ENCODE peak calls at places on chromosomes 4 and X, in six cellular contexts. One of them, this sample, is unnamed.

GRCh38 chr4:105709081-105709450 is 482 bp downstream of the GSTCD start:
- DNase-seq in upper lobe of left lung: no peak
- DNase-seq in endothelial cell of umbilical vein: peak
- DNase-seq in stomach: no peak
- DNase-seq in A549: peak
- DNase-seq in GM13976: peak
- DNase-seq in this sample: no peak

GRCh38 chr4:20445933-20446723 is 194.4 kb downstream of the SLIT2 start:
- DNase-seq in upper lobe of left lung: no peak
- DNase-seq in endothelial cell of umbilical vein: no peak
- DNase-seq in stomach: no peak
- DNase-seq in A549: no peak
- DNase-seq in GM13976: no peak
- DNase-seq in this sample: no peak

GRCh38 chr4:139247241-139247640 is 32.8 kb downstream of the MGARP start:
- DNase-seq in upper lobe of left lung: no peak
- DNase-seq in endothelial cell of umbilical vein: no peak
- DNase-seq in stomach: no peak
- DNase-seq in A549: no peak
- DNase-seq in GM13976: no peak
- DNase-seq in this sample: peak

GRCh38 chr4:111957131-111957530 is 188.1 kb upstream of the FAM241A start:
- DNase-seq in upper lobe of left lung: no peak
- DNase-seq in endothelial cell of umbilical vein: no peak
- DNase-seq in stomach: no peak
- DNase-seq in A549: no peak
- DNase-seq in GM13976: no peak
- DNase-seq in this sample: no peak

GRCh38 chrX:30278365-30278764 is 30.8 kb downstream of the NR0B1 start:
- DNase-seq in upper lobe of left lung: no peak
- DNase-seq in endothelial cell of umbilical vein: no peak
- DNase-seq in stomach: no peak
- DNase-seq in A549: no peak
- DNase-seq in GM13976: no peak
- DNase-seq in this sample: peak

GRCh38 chr4:159455675-159456235 is 352.9 kb downstream of the RAPGEF2 start:
- DNase-seq in upper lobe of left lung: no peak
- DNase-seq in endothelial cell of umbilical vein: peak
- DNase-seq in stomach: no peak
- DNase-seq in A549: peak
- DNase-seq in GM13976: peak
- DNase-seq in this sample: peak

GRCh38 chr4:175066923-175067627 is 148.9 kb downstream of the ADAM29 start:
- DNase-seq in upper lobe of left lung: no peak
- DNase-seq in endothelial cell of umbilical vein: no peak
- DNase-seq in stomach: no peak
- DNase-seq in A549: no peak
- DNase-seq in GM13976: no peak
- DNase-seq in this sample: no peak

GRCh38 chrX:16577483-16578029 is 72.4 kb upstream of the S100G start:
- DNase-seq in upper lobe of left lung: no peak
- DNase-seq in endothelial cell of umbilical vein: no peak
- DNase-seq in stomach: no peak
- DNase-seq in A549: no peak
- DNase-seq in GM13976: no peak
- DNase-seq in this sample: no peak

GRCh38 chrX:136528645-136529315 is 3.2 kb upstream of the VGLL1 start:
- DNase-seq in upper lobe of left lung: no peak
- DNase-seq in endothelial cell of umbilical vein: no peak
- DNase-seq in stomach: no peak
- DNase-seq in A549: no peak
- DNase-seq in GM13976: no peak
- DNase-seq in this sample: no peak

GRCh38 chr4:113781439-113782040 is 20.0 kb upstream of the CAMK2D start:
- DNase-seq in upper lobe of left lung: no peak
- DNase-seq in endothelial cell of umbilical vein: peak
- DNase-seq in stomach: no peak
- DNase-seq in A549: peak
- DNase-seq in GM13976: peak
- DNase-seq in this sample: no peak

GRCh38 chr4:91448668-91449330 is 855.0 kb upstream of the GRID2 start:
- DNase-seq in upper lobe of left lung: no peak
- DNase-seq in endothelial cell of umbilical vein: no peak
- DNase-seq in stomach: no peak
- DNase-seq in A549: no peak
- DNase-seq in GM13976: no peak
- DNase-seq in this sample: peak

GRCh38 chr4:81135501-81135900 is 79.5 kb downstream of the PRKG2 start:
- DNase-seq in upper lobe of left lung: no peak
- DNase-seq in endothelial cell of umbilical vein: no peak
- DNase-seq in stomach: no peak
- DNase-seq in A549: no peak
- DNase-seq in GM13976: no peak
- DNase-seq in this sample: no peak

GRCh38 chr4:76301068-76301774 is 5.3 kb upstream of the STBD1 start:
- DNase-seq in upper lobe of left lung: no peak
- DNase-seq in endothelial cell of umbilical vein: no peak
- DNase-seq in stomach: no peak
- DNase-seq in A549: peak
- DNase-seq in GM13976: peak
- DNase-seq in this sample: peak

GRCh38 chr4:102388636-102389035 is 43.4 kb upstream of the SLC39A8 start:
- DNase-seq in upper lobe of left lung: no peak
- DNase-seq in endothelial cell of umbilical vein: no peak
- DNase-seq in stomach: no peak
- DNase-seq in A549: no peak
- DNase-seq in GM13976: no peak
- DNase-seq in this sample: no peak

GRCh38 chr4:3261411-3262207 is 12.7 kb downstream of the MSANTD1 start:
- DNase-seq in upper lobe of left lung: peak
- DNase-seq in endothelial cell of umbilical vein: no peak
- DNase-seq in stomach: peak
- DNase-seq in A549: no peak
- DNase-seq in GM13976: no peak
- DNase-seq in this sample: no peak

GRCh38 chrX:108736509-108737479 is at the start of gene IRS4:
- DNase-seq in upper lobe of left lung: no peak
- DNase-seq in endothelial cell of umbilical vein: peak
- DNase-seq in stomach: no peak
- DNase-seq in A549: no peak
- DNase-seq in GM13976: peak
- DNase-seq in this sample: no peak
- TF ChIP-seq CTCF in upper lobe of left lung: no peak
- TF ChIP-seq CTCF in endothelial cell of umbilical vein: no peak
- TF ChIP-seq CTCF in stomach: no peak
- TF ChIP-seq CTCF in A549: no peak
- TF ChIP-seq CTCF in GM13976: no peak
- TF ChIP-seq CTCF in this sample: no peak

GRCh38 chrX:42290608-42291007 is 367.3 kb upstream of the CASK start:
- DNase-seq in upper lobe of left lung: no peak
- DNase-seq in endothelial cell of umbilical vein: peak
- DNase-seq in stomach: no peak
- DNase-seq in A549: no peak
- DNase-seq in GM13976: no peak
- DNase-seq in this sample: no peak
- TF ChIP-seq CTCF in upper lobe of left lung: no peak
- TF ChIP-seq CTCF in endothelial cell of umbilical vein: peak
- TF ChIP-seq CTCF in stomach: no peak
- TF ChIP-seq CTCF in A549: no peak
- TF ChIP-seq CTCF in GM13976: no peak
- TF ChIP-seq CTCF in this sample: no peak

GRCh38 chrX:151852294-151852693 is 60.4 kb upstream of the MAGEA4 start:
- DNase-seq in upper lobe of left lung: no peak
- DNase-seq in endothelial cell of umbilical vein: no peak
- DNase-seq in stomach: no peak
- DNase-seq in A549: no peak
- DNase-seq in GM13976: no peak
- DNase-seq in this sample: no peak
- TF ChIP-seq CTCF in upper lobe of left lung: no peak
- TF ChIP-seq CTCF in endothelial cell of umbilical vein: no peak
- TF ChIP-seq CTCF in stomach: no peak
- TF ChIP-seq CTCF in A549: no peak
- TF ChIP-seq CTCF in GM13976: no peak
- TF ChIP-seq CTCF in this sample: peak

DNA sequence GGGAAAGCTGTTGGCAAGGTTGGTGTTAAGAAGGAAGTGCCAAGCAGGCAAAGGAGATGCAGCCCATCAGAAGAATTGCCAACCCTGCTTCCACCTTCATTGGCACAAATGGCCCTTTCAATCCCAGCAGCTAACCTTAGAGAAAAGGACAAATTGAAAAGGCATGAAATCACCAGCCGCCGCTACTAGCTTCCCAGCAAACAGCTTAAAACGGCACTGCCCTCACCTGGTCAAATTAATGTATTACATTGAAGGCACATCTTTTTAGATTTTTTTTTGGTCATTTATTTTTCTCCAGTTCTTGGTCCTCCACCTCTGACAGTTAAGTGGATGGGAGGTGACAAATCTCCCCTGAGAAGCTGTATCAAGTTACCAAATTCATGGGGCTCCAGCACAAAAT is 51.0 kb upstream of the NHSL2 start:
- DNase-seq in upper lobe of left lung: no peak
- DNase-seq in endothelial cell of umbilical vein: peak
- DNase-seq in stomach: no peak
- DNase-seq in A549: no peak
- DNase-seq in GM13976: peak
- DNase-seq in this sample: peak
- TF ChIP-seq CTCF in upper lobe of left lung: peak
- TF ChIP-seq CTCF in endothelial cell of umbilical vein: peak
- TF ChIP-seq CTCF in stomach: no peak
- TF ChIP-seq CTCF in A549: peak
- TF ChIP-seq CTCF in GM13976: peak
- TF ChIP-seq CTCF in this sample: peak

GRCh38 chr4:8305851-8306361 is 36.4 kb downstream of the HTRA3 start:
- DNase-seq in upper lobe of left lung: peak
- DNase-seq in endothelial cell of umbilical vein: no peak
- DNase-seq in stomach: no peak
- DNase-seq in A549: no peak
- DNase-seq in GM13976: no peak
- DNase-seq in this sample: no peak
- TF ChIP-seq CTCF in upper lobe of left lung: no peak
- TF ChIP-seq CTCF in endothelial cell of umbilical vein: no peak
- TF ChIP-seq CTCF in stomach: no peak
- TF ChIP-seq CTCF in A549: no peak
- TF ChIP-seq CTCF in GM13976: no peak
- TF ChIP-seq CTCF in this sample: no peak

DNA sequence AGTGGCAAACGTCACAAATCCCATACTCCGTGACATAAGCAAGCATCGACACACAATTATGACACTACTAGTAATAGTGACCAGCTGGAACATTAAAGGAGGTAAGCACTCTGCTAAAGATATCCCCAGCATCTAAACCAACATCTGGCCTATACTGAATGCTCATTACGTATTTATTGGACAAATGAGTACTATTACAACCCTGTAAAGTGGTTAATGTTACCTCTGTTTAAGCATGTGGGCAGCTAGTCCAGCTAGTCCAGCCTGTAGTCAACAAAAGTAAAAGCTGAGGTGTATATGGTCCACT is 419 bp upstream of the RPGR start:
- DNase-seq in upper lobe of left lung: no peak
- DNase-seq in endothelial cell of umbilical vein: no peak
- DNase-seq in stomach: no peak
- DNase-seq in A549: no peak
- DNase-seq in GM13976: no peak
- DNase-seq in this sample: no peak
- TF ChIP-seq CTCF in upper lobe of left lung: no peak
- TF ChIP-seq CTCF in endothelial cell of umbilical vein: no peak
- TF ChIP-seq CTCF in stomach: no peak
- TF ChIP-seq CTCF in A549: no peak
- TF ChIP-seq CTCF in GM13976: no peak
- TF ChIP-seq CTCF in this sample: no peak

GRCh38 chrX:15382809-15383208 is 1.4 kb downstream of the VEGFD start:
- DNase-seq in upper lobe of left lung: no peak
- DNase-seq in endothelial cell of umbilical vein: no peak
- DNase-seq in stomach: no peak
- DNase-seq in A549: no peak
- DNase-seq in GM13976: no peak
- DNase-seq in this sample: no peak
- TF ChIP-seq CTCF in upper lobe of left lung: no peak
- TF ChIP-seq CTCF in endothelial cell of umbilical vein: no peak
- TF ChIP-seq CTCF in stomach: no peak
- TF ChIP-seq CTCF in A549: no peak
- TF ChIP-seq CTCF in GM13976: no peak
- TF ChIP-seq CTCF in this sample: peak